ENCODE peak calls at places on chromosomes 6 and 20, in five cellular contexts. D is epithelial cell of esophagus, T is glutamatergic neuron, C is GM13977, M is A549. H is an unnamed sample.
A peak's percentile ranks its signal among the peaks of the same experiment; 100 is the strongest.

GRCh38 chr20:36574278-36575065 is 1.1 kb downstream of the TGIF2 start:
- DNase-seq in D (peak; percentile 51), C (peak; percentile 73), T (peak; percentile 40), M (peak; percentile 46), H (peak; percentile 57)

GRCh38 chr20:57697540-57697939 is 12.3 kb downstream of the PMEPA1 start:
- DNase-seq in C (no peak), T (no peak), D (no peak), M (no peak), H (no peak)

GRCh38 chr6:109834595-109835437 is 143.3 kb upstream of the GPR6 start:
- DNase-seq in D (no peak), C (no peak), M (no peak), T (no peak), H (no peak)

GRCh38 chr20:4488407-4489339 is 233.0 kb upstream of the PRND start:
- DNase-seq in M (no peak), T (no peak), D (peak; percentile 84), C (no peak), H (no peak)

GRCh38 chr20:31719644-31720485 is 2.8 kb downstream of the BCL2L1 start:
- DNase-seq in M (peak; percentile 72), T (no peak), C (no peak), D (no peak), H (no peak)

GRCh38 chr6:126015869-126016268 is 29.5 kb downstream of the TRMT11 start:
- DNase-seq in D (no peak), C (no peak), T (no peak), M (no peak), H (no peak)

GRCh38 chr6:31497595-31498476 is at the start of gene MICB:
- DNase-seq in M (peak; percentile 78), C (peak; percentile 91), D (peak; percentile 96), T (peak; percentile 52), H (peak; percentile 87)

GRCh38 chr6:113723182-113723581 is 134.0 kb upstream of the MARCKS start:
- DNase-seq in M (no peak), C (no peak), T (no peak), D (no peak), H (no peak)

GRCh38 chr6:112307707-112308106 is 39.4 kb upstream of the RFPL4B start:
- DNase-seq in T (no peak), M (no peak), D (no peak), C (peak; percentile 58), H (peak; percentile 70)

GRCh38 chr6:4470698-4471210 is 305.4 kb upstream of the CDYL start:
- DNase-seq in D (no peak), M (no peak), C (no peak), T (no peak), H (no peak)

GRCh38 chr6:25464225-25464624 is 185.1 kb downstream of the CARMIL1 start:
- DNase-seq in M (no peak), C (no peak), T (no peak), D (no peak), H (no peak)

GRCh38 chr20:23624307-23624706 is 13.4 kb downstream of the CST3 start:
- DNase-seq in C (no peak), M (no peak), D (no peak), T (no peak), H (no peak)

GRCh38 chr6:84791233-84791632 is 26.8 kb upstream of the TBX18 start:
- DNase-seq in C (no peak), M (no peak), D (no peak), T (no peak), H (no peak)

GRCh38 chr6:13795041-13795748 is 19.2 kb downstream of the MCUR1 start:
- DNase-seq in D (peak; percentile 86), C (peak; percentile 75), T (peak; percentile 86), M (peak; percentile 23), H (peak; percentile 78)

GRCh38 chr6:36968266-36968977 is 13.9 kb downstream of the PI16 start:
- DNase-seq in D (peak; percentile 71), T (no peak), M (no peak), C (no peak), H (no peak)

GRCh38 chr6:53189554-53189953 is 40.9 kb upstream of the GCM1 start:
- DNase-seq in M (no peak), D (peak; percentile 16), T (no peak), C (no peak), H (no peak)

GRCh38 chr6:157597461-157598312 is 216.7 kb downstream of the ZDHHC14 start:
- DNase-seq in M (peak; percentile 28), C (peak; percentile 66), T (peak; percentile 64), D (peak; percentile 51), H (peak; percentile 72)

GRCh38 chr6:139960676-139961075 is 586.2 kb upstream of the CITED2 start:
- DNase-seq in T (no peak), C (no peak), M (no peak), D (peak; percentile 53), H (no peak)

GRCh38 chr20:24785141-24785924 is 163.7 kb upstream of the CST7 start:
- DNase-seq in T (no peak), C (no peak), M (no peak), D (peak; percentile 77), H (no peak)

GRCh38 chr6:157019115-157019628 is 242.0 kb downstream of the ARID1B start:
- DNase-seq in C (no peak), T (no peak), D (no peak), M (no peak), H (peak; percentile 26)

GRCh38 chr6:34391711-34392496 is 565 bp downstream of the NUDT3 start:
- DNase-seq in M (peak; percentile 38), D (peak; percentile 66), C (peak; percentile 70), T (peak; percentile 72), H (peak; percentile 63)

GRCh38 chr20:47727170-47727880 is 58.0 kb downstream of the SULF2 start:
- DNase-seq in D (no peak), M (no peak), T (no peak), C (peak; percentile 60), H (peak; percentile 75)

GRCh38 chr6:36029464-36029863 is 1.9 kb downstream of the MAPK14 start:
- DNase-seq in M (no peak), C (no peak), T (no peak), D (peak; percentile 84), H (no peak)

GRCh38 chr20:16666272-16666671 is 63.6 kb upstream of the SNRPB2 start:
- DNase-seq in D (no peak), T (no peak), M (no peak), C (no peak), H (no peak)
- TF ChIP-seq CTCF in D (peak; percentile 24), T (peak; percentile 38), M (no peak), C (no peak), H (no peak)

GRCh38 chr6:133980168-133980567 is 27.1 kb downstream of the TBPL1 start:
- DNase-seq in C (no peak), D (no peak), M (no peak), T (no peak), H (no peak)

GRCh38 chr6:133985970-133986369 is 32.9 kb downstream of the TBPL1 start:
- DNase-seq in T (no peak), D (no peak), M (no peak), C (no peak), H (no peak)

GRCh38 chr6:133986942-133987341 is 33.9 kb downstream of the TBPL1 start:
- DNase-seq in T (no peak), M (no peak), D (no peak), C (no peak), H (no peak)

GRCh38 chr6:133978896-133979240 is 25.8 kb downstream of the TBPL1 start:
- DNase-seq in D (peak; percentile 33), C (no peak), M (no peak), T (no peak), H (no peak)

GRCh38 chr6:133983099-133983939 is 30.3 kb downstream of the TBPL1 start:
- DNase-seq in T (no peak), M (no peak), C (no peak), D (peak; percentile 22), H (no peak)
- TF ChIP-seq CTCF in T (no peak), M (no peak), C (no peak), D (no peak), H (no peak)

GRCh38 chr6:3276174-3277167 is 17.7 kb downstream of the PSMG4 start:
- DNase-seq in D (no peak), T (no peak), C (no peak), M (no peak), H (no peak)
- TF ChIP-seq CTCF in D (no peak), T (no peak), C (no peak), M (no peak), H (no peak)

GRCh38 chr6:56417823-56418222 is 170.4 kb upstream of the COL21A1 start:
- DNase-seq in D (no peak), M (no peak), T (no peak), C (no peak), H (no peak)
- TF ChIP-seq CTCF in D (no peak), M (no peak), T (no peak), C (no peak), H (no peak)

DNA sequence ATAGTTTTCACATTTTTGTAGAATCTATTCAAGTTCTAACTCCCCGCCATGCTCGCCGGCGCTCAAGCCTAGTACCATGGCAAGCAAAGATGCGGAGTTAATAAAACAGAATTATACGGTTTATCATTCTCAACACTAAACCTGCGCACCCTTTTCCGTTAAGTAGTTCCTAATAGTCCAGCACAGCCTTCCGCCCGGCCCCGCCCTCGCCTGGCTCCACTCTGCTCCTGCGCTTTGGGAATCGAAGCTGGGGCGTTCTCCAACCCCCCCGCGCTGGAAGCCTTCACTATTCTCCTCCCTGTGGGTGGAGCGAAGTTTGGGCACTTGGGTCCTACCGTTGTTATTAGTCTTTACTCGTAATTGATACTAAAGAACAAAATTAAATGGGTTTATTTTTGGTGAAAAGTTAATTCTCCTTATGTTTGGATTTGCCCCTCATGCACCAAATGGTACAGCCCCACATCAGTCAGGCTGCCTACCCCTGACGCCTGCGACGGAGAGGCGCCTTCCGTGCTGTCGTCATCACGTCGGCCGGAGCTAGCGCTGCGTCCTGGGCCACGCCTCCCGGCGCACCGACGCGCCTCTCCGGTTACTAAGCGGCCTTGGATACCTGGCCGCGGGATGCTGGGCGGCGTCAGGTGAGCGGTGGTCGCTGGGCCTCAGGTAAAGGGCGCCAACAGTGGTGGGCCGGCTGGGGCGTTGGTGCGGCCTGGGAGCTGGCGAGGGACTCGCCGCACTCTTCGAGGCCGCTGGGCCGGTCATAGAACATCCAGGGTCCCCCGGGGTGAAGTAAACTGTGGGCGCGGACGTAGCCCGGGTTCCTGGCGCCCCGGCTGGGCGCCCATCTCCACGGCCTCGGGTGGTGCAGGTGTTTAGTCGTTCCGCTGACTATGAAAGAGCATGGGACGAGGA is at the start of gene IFT52:
- DNase-seq in D (peak; percentile 96), M (peak; percentile 84), C (peak; percentile 93), T (peak; percentile 89), H (peak; percentile 93)
- TF ChIP-seq CTCF in D (no peak), M (no peak), C (no peak), T (no peak), H (no peak)

DNA sequence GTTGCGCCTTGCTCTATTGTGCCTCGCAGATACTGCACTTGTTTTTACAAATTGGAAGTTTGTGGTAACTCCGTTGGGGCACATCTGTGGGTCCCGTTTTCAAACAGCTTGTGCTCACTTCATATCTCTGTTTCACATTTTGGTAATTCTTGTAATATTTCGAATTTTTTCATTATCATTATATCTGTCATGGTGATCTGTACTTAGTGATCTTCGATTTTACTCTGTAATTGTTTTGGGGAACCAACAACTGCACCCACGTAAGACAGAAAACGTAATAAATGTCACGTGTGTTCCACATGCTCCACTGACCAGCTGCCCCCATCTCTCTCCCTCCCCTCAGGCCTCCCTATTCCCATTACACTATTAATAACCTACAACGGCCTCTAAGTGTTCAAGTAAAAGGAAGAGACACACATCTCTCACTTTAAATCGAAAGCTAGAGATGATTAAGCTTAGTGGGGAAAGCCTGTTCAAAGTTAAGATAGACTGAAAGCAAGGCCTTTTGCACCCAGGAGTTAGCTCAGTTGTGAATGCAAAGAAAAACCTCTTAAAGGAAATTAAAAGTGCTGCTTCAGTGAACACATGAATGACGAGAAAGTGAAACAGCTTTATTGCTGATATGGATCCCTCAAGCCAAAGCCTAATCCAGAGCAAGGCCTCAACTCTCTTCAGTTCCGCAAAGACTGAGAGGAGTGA is 26.9 kb downstream of the TTLL2 start:
- DNase-seq in M (no peak), C (no peak), D (no peak), T (no peak), H (no peak)
- TF ChIP-seq CTCF in M (no peak), C (no peak), D (no peak), T (no peak), H (no peak)